ENCODE peak calls at places on chromosomes 12 and 14, in four cellular contexts. M is uterus; V is left lung; S is CD8-positive, alpha-beta T cell. R is an unnamed sample.

GRCh38 chr12:112275211-112275610 is 107.0 kb downstream of the HECTD4 start:
- DNase-seq in M (no peak), S (no peak), V (no peak), R (no peak)

GRCh38 chr14:89123215-89123614 is 293.8 kb downstream of the FOXN3 start:
- DNase-seq in V (no peak), M (no peak), S (no peak), R (no peak)

GRCh38 chr12:69052613-69053408 is 119.8 kb upstream of the CPM start:
- DNase-seq in M (no peak), V (no peak), S (no peak), R (peak; percentile 37)

GRCh38 chr14:49623941-49624806 is 3.6 kb downstream of the MGAT2 start:
- DNase-seq in M (no peak), S (no peak), V (no peak), R (no peak)

GRCh38 chr14:70107309-70107708 is 81.4 kb downstream of the SLC8A3 start:
- DNase-seq in M (no peak), S (no peak), V (no peak), R (no peak)

GRCh38 chr14:33564774-33565630 is 385.9 kb downstream of the EGLN3 start:
- DNase-seq in V (no peak), M (no peak), S (no peak), R (no peak)

GRCh38 chr12:101599311-101599710 is 4.5 kb downstream of the MYBPC1 start:
- DNase-seq in M (no peak), V (no peak), S (no peak), R (no peak)

GRCh38 chr12:92027243-92027642 is 118.4 kb downstream of the BTG1 start:
- DNase-seq in V (no peak), M (no peak), S (no peak), R (no peak)

GRCh38 chr12:101841069-101841468 is 10.3 kb upstream of the GNPTAB start:
- DNase-seq in S (no peak), V (no peak), M (no peak), R (no peak)

GRCh38 chr14:59897757-59898383 is 22.1 kb upstream of the LRRC9 start:
- DNase-seq in S (no peak), V (no peak), M (no peak), R (no peak)

GRCh38 chr12:127271776-127272175 is 995.2 kb upstream of the TMEM132C start:
- DNase-seq in S (no peak), V (no peak), M (no peak), R (no peak)

GRCh38 chr14:79395061-79395460 is 816.2 kb downstream of the DIO2 start:
- DNase-seq in V (no peak), S (no peak), M (no peak), R (no peak)

GRCh38 chr14:104882325-104882973 is 17.4 kb downstream of the CEP170B start:
- DNase-seq in M (no peak), S (no peak), V (peak; percentile 90), R (no peak)

GRCh38 chr14:46940600-46940999 is 289.0 kb upstream of the RPL10L start:
- DNase-seq in S (no peak), M (no peak), V (no peak), R (no peak)

GRCh38 chr14:62308927-62309326 is 546.7 kb downstream of the SNAPC1 start:
- DNase-seq in M (no peak), S (no peak), V (no peak), R (no peak)

GRCh38 chr14:73231874-73232851 is 5.1 kb upstream of the PAPLN start:
- DNase-seq in S (no peak), V (no peak), M (no peak), R (no peak)

GRCh38 chr14:20477211-20477876 is 8.1 kb downstream of the PNP start:
- DNase-seq in V (no peak), S (peak; percentile 26), M (no peak), R (no peak)

GRCh38 chr14:94110552-94111181 is at the start of gene IFI27:
- DNase-seq in V (no peak), M (peak; percentile 72), S (no peak), R (no peak)

GRCh38 chr14:104886690-104887622 is 21.9 kb downstream of the CEP170B start:
- DNase-seq in S (no peak), M (peak; percentile 14), V (peak; percentile 79), R (no peak)

GRCh38 chr14:98198385-98198784 is 1073.6 kb downstream of the BCL11B start:
- DNase-seq in M (no peak), S (no peak), V (no peak), R (no peak)

GRCh38 chr12:56763753-56764657 is 881 bp downstream of the HSD17B6 start:
- DNase-seq in V (no peak), M (no peak), S (no peak), R (no peak)

GRCh38 chr12:53399896-53400295 is 19.9 kb downstream of the SP1 start:
- DNase-seq in S (no peak), M (no peak), V (no peak), R (no peak)

GRCh38 chr14:90567191-90567590 is 170.4 kb downstream of the CALM1 start:
- DNase-seq in S (no peak), M (no peak), V (no peak), R (no peak)

GRCh38 chr12:34403706-34404376 is 381.5 kb downstream of the ALG10 start:
- DNase-seq in V (peak; percentile 61), S (no peak), M (peak; percentile 5), R (no peak)

GRCh38 chr12:74317078-74317581 is 220.5 kb upstream of the ATXN7L3B start:
- DNase-seq in S (no peak), M (peak; percentile 18), V (no peak), R (peak; percentile 18)

GRCh38 chr12:96882862-96883261 is 24.2 kb upstream of the NEDD1 start:
- DNase-seq in V (no peak), S (no peak), M (no peak), R (no peak)

GRCh38 chr14:53161758-53162512 is 8.8 kb upstream of the DDHD1 start:
- DNase-seq in M (no peak), V (no peak), S (no peak), R (no peak)
- H3K27me3 ChIP-seq in M (no peaks in the 10 kb centered on the region), V (no peaks in the 10 kb centered on the region), S (no peaks in the 10 kb centered on the region), R (no peaks in the 10 kb centered on the region)

GRCh38 chr14:75438486-75439080 is 10.8 kb downstream of the JDP2 start:
- DNase-seq in V (no peak), S (no peak), M (no peak), R (no peak)

GRCh38 chr14:75442166-75442565 is 14.3 kb downstream of the JDP2 start:
- DNase-seq in V (no peak), S (no peak), M (no peak), R (no peak)

GRCh38 chr14:75440733-75441474 is 13.1 kb downstream of the JDP2 start:
- DNase-seq in V (no peak), M (peak; percentile 64), S (no peak), R (no peak)

GRCh38 chr14:75441731-75442130 is 13.9 kb downstream of the JDP2 start:
- DNase-seq in S (no peak), M (no peak), V (no peak), R (no peak)

DNA sequence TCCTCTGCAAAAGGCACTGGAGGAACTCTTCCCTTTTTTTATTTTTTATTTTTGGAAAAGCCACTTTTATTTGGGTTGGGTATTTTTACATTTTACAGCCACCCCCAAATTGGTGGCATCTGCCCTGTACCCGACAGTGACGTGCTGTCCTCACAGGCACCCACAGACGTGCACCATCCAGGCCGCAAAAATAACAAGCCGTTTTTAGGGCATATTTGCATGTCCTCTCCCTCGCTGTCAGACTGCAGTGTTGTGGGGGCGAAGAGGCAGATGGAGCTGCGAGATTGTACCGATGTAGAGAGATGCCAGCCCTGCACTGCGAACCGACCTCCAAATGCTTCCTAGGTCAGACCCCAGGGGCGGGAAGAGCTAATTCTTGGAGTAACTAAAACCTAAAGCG is 12.2 kb downstream of the JDP2 start:
- DNase-seq in S (no peak), V (no peak), M (no peak), R (no peak)
- H3K27ac ChIP-seq in S (no peak overlapping the region), V (no peak overlapping the region), M (no peak overlapping the region), R (no peak overlapping the region)

DNA sequence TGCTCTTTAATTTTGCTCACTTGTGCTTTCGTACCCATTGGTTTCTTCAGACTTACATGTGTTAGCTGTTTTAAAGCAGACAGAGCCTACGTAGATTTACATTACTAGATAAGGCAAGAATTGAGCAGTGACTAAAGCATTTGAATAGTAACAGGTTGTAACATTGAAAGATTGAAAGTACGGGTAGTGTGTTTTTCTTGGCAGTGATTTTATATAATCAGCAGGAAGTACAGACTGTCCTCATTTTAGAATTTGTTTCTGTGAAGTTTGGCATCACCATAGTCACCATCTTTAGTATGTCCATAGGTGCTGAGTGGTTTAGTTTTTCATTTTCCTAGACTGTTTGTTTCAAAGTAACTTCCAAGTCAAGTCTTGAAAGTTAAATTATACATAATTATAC is 14.0 kb downstream of the RTRAF start:
- DNase-seq in M (no peak), S (no peak), V (no peak), R (no peak)
- H3K36me3 ChIP-seq in M (no peaks in the 10 kb centered on the region), S (peaks cover 56% of the 10 kb centered on the region), V (no peaks in the 10 kb centered on the region), R (peaks cover 22% of the 10 kb centered on the region)

GRCh38 chr12:119598159-119598558 is 4.6 kb downstream of the TMEM233 start:
- DNase-seq in V (no peak), M (no peak), S (no peak), R (no peak)
- H3K27me3 ChIP-seq in V (peaks cover 17% of the 10 kb centered on the region), M (no peaks in the 10 kb centered on the region), S (peaks cover 4% of the 10 kb centered on the region), R (peaks cover 31% of the 10 kb centered on the region)

GRCh38 chr12:108833757-108834472 is 23.5 kb downstream of the SSH1 start:
- DNase-seq in V (no peak), S (no peak), M (peak; percentile 58), R (no peak)
- H3K27ac ChIP-seq in V (peak overlapping the region; percentile 70), S (no peak overlapping the region), M (peak overlapping the region; percentile 61), R (no peak overlapping the region)

DNA sequence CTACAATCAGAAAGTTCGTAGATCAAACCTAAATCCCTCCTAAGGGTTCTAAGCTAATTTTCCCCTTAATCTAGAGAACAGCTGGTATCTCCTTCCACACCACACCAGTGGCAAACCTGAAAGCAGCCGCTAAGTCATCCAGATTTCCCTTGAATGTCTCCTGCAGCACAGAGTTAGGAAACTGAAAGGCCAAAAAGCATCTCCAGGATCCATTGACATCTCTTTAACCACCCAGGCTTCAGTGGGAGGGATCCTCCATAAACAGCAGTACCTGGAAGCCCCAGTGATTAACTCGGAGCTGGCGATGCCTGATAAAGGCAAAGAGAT is 47.6 kb downstream of the CRACR2A start:
- DNase-seq in M (no peak), V (no peak), S (no peak), R (no peak)
- H3K36me3 ChIP-seq in M (no peaks in the 10 kb centered on the region), V (no peaks in the 10 kb centered on the region), S (no peaks in the 10 kb centered on the region), R (no peaks in the 10 kb centered on the region)

GRCh38 chr14:51871846-51872245 is 11.4 kb downstream of the GNG2 start:
- DNase-seq in S (no peak), V (no peak), M (no peak), R (no peak)
- H3K27me3 ChIP-seq in S (no peaks in the 10 kb centered on the region), V (no peaks in the 10 kb centered on the region), M (no peaks in the 10 kb centered on the region), R (no peaks in the 10 kb centered on the region)